ENCODE peak calls at places on chromosome 9, in six cellular contexts. K is activated T-helper 17 cell treated with anti-CD3 and anti-CD28 coated beads, Interleukin-2, amount 50 U/mL, for 72 hours; Y is Right ventricle myocardium inferior; O is naive B cell; J is heart right ventricle; U is omental fat pad. E is an unnamed sample.

GRCh38 chr9:35695801-35696420 is 6.2 kb upstream of the TPM2 start:
- ATAC-seq in U (no peak), K (peak), J (no peak), Y (no peak), O (no peak), E (no peak)

GRCh38 chr9:737400-738120 is 103.9 kb upstream of the DMRT1 start:
- ATAC-seq in Y (peak), K (no peak), U (no peak), O (no peak), J (no peak), E (no peak)

GRCh38 chr9:136687721-136688223 is 515 bp upstream of the AGPAT2 start:
- ATAC-seq in O (peak), Y (no peak), U (no peak), K (no peak), J (no peak), E (peak)

GRCh38 chr9:87342743-87343142 is 154.9 kb upstream of the DAPK1 start:
- ATAC-seq in U (peak), K (no peak), J (peak), Y (peak), O (no peak), E (no peak)

GRCh38 chr9:88873635-88874034 is 117.6 kb upstream of the S1PR3 start:
- ATAC-seq in K (no peak), Y (peak), J (no peak), O (no peak), U (no peak), E (peak)

GRCh38 chr9:108850293-108850897 is 5.4 kb downstream of the ACTL7B start:
- ATAC-seq in U (no peak), Y (no peak), O (no peak), K (no peak), J (no peak), E (no peak)

GRCh38 chr9:91844656-91845291 is 105.3 kb downstream of the ROR2 start:
- ATAC-seq in Y (no peak), K (no peak), J (no peak), O (no peak), U (no peak), E (no peak)

GRCh38 chr9:35929188-35929718 is 20.0 kb downstream of the SPAAR start:
- ATAC-seq in K (no peak), Y (no peak), O (no peak), U (no peak), J (peak), E (no peak)

GRCh38 chr9:96186601-96187011 is 115.4 kb downstream of the HSD17B3 start:
- ATAC-seq in J (no peak), O (no peak), U (no peak), K (no peak), Y (peak), E (no peak)

GRCh38 chr9:68896495-68896894 is 117.4 kb downstream of the PRKACG start:
- ATAC-seq in K (no peak), O (no peak), Y (peak), U (no peak), J (peak), E (no peak)

GRCh38 chr9:37156781-37157356 is 36.5 kb downstream of the ZCCHC7 start:
- ATAC-seq in O (no peak), K (peak), Y (no peak), U (no peak), J (no peak), E (no peak)

GRCh38 chr9:132482196-132482813 is 72.3 kb downstream of the CFAP77 start:
- ATAC-seq in U (no peak), Y (no peak), J (no peak), K (no peak), O (no peak), E (no peak)

GRCh38 chr9:8223861-8224260 is 424.3 kb upstream of the DMAC1 start:
- ATAC-seq in U (no peak), O (no peak), J (no peak), K (no peak), Y (no peak), E (peak)

GRCh38 chr9:4575997-4576396 is 85.7 kb downstream of the SLC1A1 start:
- ATAC-seq in J (no peak), Y (no peak), U (no peak), K (no peak), O (no peak), E (no peak)

GRCh38 chr9:118439446-118439845 is 735.2 kb downstream of the TLR4 start:
- ATAC-seq in J (no peak), O (no peak), K (no peak), Y (no peak), U (no peak), E (no peak)

GRCh38 chr9:90965141-90965910 is 163.7 kb downstream of the SYK start:
- ATAC-seq in O (no peak), U (no peak), K (peak), J (no peak), Y (no peak), E (no peak)

GRCh38 chr9:131290039-131290766 is 680 bp downstream of the PLPP7 start:
- ATAC-seq in K (no peak), U (no peak), J (peak), O (peak), Y (peak), E (peak)

GRCh38 chr9:75156838-75157237 is 68.5 kb downstream of the OSTF1 start:
- ATAC-seq in J (no peak), Y (no peak), K (no peak), O (no peak), U (no peak), E (no peak)